ENCODE peak calls at places on chromosomes 4 and X, in six cellular contexts. One of them, this sample, is unnamed.

GRCh38 chrX:21638311-21638710 is 19.8 kb downstream of the KLHL34 start:
- DNase-seq in keratinocyte: no peak
- DNase-seq in choroid plexus epithelial cell: peak; percentile 14
- DNase-seq in esophagus muscularis mucosa: no peak
- DNase-seq in CD8-positive, alpha-beta T cell: no peak
- DNase-seq in lung: no peak
- DNase-seq in this sample: no peak

GRCh38 chr4:77007358-77008230 is 58.0 kb downstream of the SEPTIN11 start:
- DNase-seq in keratinocyte: no peak
- DNase-seq in choroid plexus epithelial cell: peak; percentile 91
- DNase-seq in esophagus muscularis mucosa: no peak
- DNase-seq in CD8-positive, alpha-beta T cell: peak; percentile 19
- DNase-seq in lung: peak; percentile 59
- DNase-seq in this sample: no peak

GRCh38 chr4:156169861-156170260 is 216.2 kb upstream of the CTSO start:
- DNase-seq in keratinocyte: no peak
- DNase-seq in choroid plexus epithelial cell: no peak
- DNase-seq in esophagus muscularis mucosa: no peak
- DNase-seq in CD8-positive, alpha-beta T cell: no peak
- DNase-seq in lung: no peak
- DNase-seq in this sample: no peak

GRCh38 chr4:159229164-159229563 is 126.3 kb downstream of the RAPGEF2 start:
- DNase-seq in keratinocyte: peak; percentile 28
- DNase-seq in choroid plexus epithelial cell: peak; percentile 95
- DNase-seq in esophagus muscularis mucosa: no peak
- DNase-seq in CD8-positive, alpha-beta T cell: no peak
- DNase-seq in lung: no peak
- DNase-seq in this sample: no peak

GRCh38 chr4:87716350-87717041 is 66.4 kb downstream of the DMP1 start:
- DNase-seq in keratinocyte: no peak
- DNase-seq in choroid plexus epithelial cell: peak; percentile 11
- DNase-seq in esophagus muscularis mucosa: no peak
- DNase-seq in CD8-positive, alpha-beta T cell: no peak
- DNase-seq in lung: no peak
- DNase-seq in this sample: no peak

GRCh38 chrX:9859711-9860555 is 73.7 kb downstream of the SHROOM2 start:
- DNase-seq in keratinocyte: no peak
- DNase-seq in choroid plexus epithelial cell: peak; percentile 74
- DNase-seq in esophagus muscularis mucosa: no peak
- DNase-seq in CD8-positive, alpha-beta T cell: no peak
- DNase-seq in lung: no peak
- DNase-seq in this sample: no peak

GRCh38 chrX:51743179-51743957 is at the start of gene GSPT2:
- DNase-seq in keratinocyte: no peak
- DNase-seq in choroid plexus epithelial cell: peak; percentile 79
- DNase-seq in esophagus muscularis mucosa: no peak
- DNase-seq in CD8-positive, alpha-beta T cell: peak; percentile 34
- DNase-seq in lung: peak; percentile 70
- DNase-seq in this sample: peak; percentile 45

GRCh38 chrX:137748827-137749226 is 182.9 kb downstream of the ZIC3 start:
- DNase-seq in keratinocyte: no peak
- DNase-seq in choroid plexus epithelial cell: no peak
- DNase-seq in esophagus muscularis mucosa: no peak
- DNase-seq in CD8-positive, alpha-beta T cell: no peak
- DNase-seq in lung: no peak
- DNase-seq in this sample: no peak

GRCh38 chr4:145014365-145014764 is 83.6 kb downstream of the ANAPC10 start:
- DNase-seq in keratinocyte: no peak
- DNase-seq in choroid plexus epithelial cell: no peak
- DNase-seq in esophagus muscularis mucosa: no peak
- DNase-seq in CD8-positive, alpha-beta T cell: no peak
- DNase-seq in lung: no peak
- DNase-seq in this sample: no peak

GRCh38 chr4:106080376-106080775 is 185.1 kb downstream of the NPNT start:
- DNase-seq in keratinocyte: no peak
- DNase-seq in choroid plexus epithelial cell: peak; percentile 19
- DNase-seq in esophagus muscularis mucosa: no peak
- DNase-seq in CD8-positive, alpha-beta T cell: no peak
- DNase-seq in lung: no peak
- DNase-seq in this sample: no peak

GRCh38 chr4:158810487-158811215 is 41.8 kb downstream of the FNIP2 start:
- DNase-seq in keratinocyte: no peak
- DNase-seq in choroid plexus epithelial cell: peak; percentile 92
- DNase-seq in esophagus muscularis mucosa: peak; percentile 93
- DNase-seq in CD8-positive, alpha-beta T cell: no peak
- DNase-seq in lung: peak; percentile 41
- DNase-seq in this sample: no peak

GRCh38 chrX:13868481-13869040 is 51.7 kb upstream of the GPM6B start:
- DNase-seq in keratinocyte: no peak
- DNase-seq in choroid plexus epithelial cell: peak; percentile 42
- DNase-seq in esophagus muscularis mucosa: no peak
- DNase-seq in CD8-positive, alpha-beta T cell: no peak
- DNase-seq in lung: no peak
- DNase-seq in this sample: no peak

GRCh38 chr4:101081695-101082369 is 265.5 kb downstream of the PPP3CA start:
- DNase-seq in keratinocyte: no peak
- DNase-seq in choroid plexus epithelial cell: no peak
- DNase-seq in esophagus muscularis mucosa: no peak
- DNase-seq in CD8-positive, alpha-beta T cell: no peak
- DNase-seq in lung: no peak
- DNase-seq in this sample: no peak

GRCh38 chr4:130478406-130478805 is 1382.5 kb downstream of the C4orf33 start:
- DNase-seq in keratinocyte: no peak
- DNase-seq in choroid plexus epithelial cell: peak; percentile 89
- DNase-seq in esophagus muscularis mucosa: no peak
- DNase-seq in CD8-positive, alpha-beta T cell: no peak
- DNase-seq in lung: no peak
- DNase-seq in this sample: no peak

GRCh38 chr4:142809559-142809958 is 36.5 kb downstream of the INPP4B start:
- DNase-seq in keratinocyte: no peak
- DNase-seq in choroid plexus epithelial cell: no peak
- DNase-seq in esophagus muscularis mucosa: no peak
- DNase-seq in CD8-positive, alpha-beta T cell: no peak
- DNase-seq in lung: no peak
- DNase-seq in this sample: no peak

GRCh38 chrX:142238536-142238935 is 33.4 kb upstream of the MAGEC2 start:
- DNase-seq in keratinocyte: no peak
- DNase-seq in choroid plexus epithelial cell: no peak
- DNase-seq in esophagus muscularis mucosa: no peak
- DNase-seq in CD8-positive, alpha-beta T cell: no peak
- DNase-seq in lung: no peak
- DNase-seq in this sample: no peak

GRCh38 chr4:109908741-109909140 is 3.9 kb upstream of the EGF start:
- DNase-seq in keratinocyte: no peak
- DNase-seq in choroid plexus epithelial cell: peak; percentile 7
- DNase-seq in esophagus muscularis mucosa: no peak
- DNase-seq in CD8-positive, alpha-beta T cell: no peak
- DNase-seq in lung: no peak
- DNase-seq in this sample: no peak

GRCh38 chr4:95362066-95362465 is 186.7 kb downstream of the UNC5C start:
- DNase-seq in keratinocyte: no peak
- DNase-seq in choroid plexus epithelial cell: no peak
- DNase-seq in esophagus muscularis mucosa: no peak
- DNase-seq in CD8-positive, alpha-beta T cell: no peak
- DNase-seq in lung: no peak
- DNase-seq in this sample: no peak

GRCh38 chr4:17812125-17812524 is 1.3 kb downstream of the NCAPG start:
- DNase-seq in keratinocyte: no peak
- DNase-seq in choroid plexus epithelial cell: no peak
- DNase-seq in esophagus muscularis mucosa: no peak
- DNase-seq in CD8-positive, alpha-beta T cell: no peak
- DNase-seq in lung: no peak
- DNase-seq in this sample: no peak

GRCh38 chrX:40411350-40412111 is 169.2 kb upstream of the ATP6AP2 start:
- DNase-seq in keratinocyte: no peak
- DNase-seq in choroid plexus epithelial cell: peak; percentile 8
- DNase-seq in esophagus muscularis mucosa: no peak
- DNase-seq in CD8-positive, alpha-beta T cell: no peak
- DNase-seq in lung: no peak
- DNase-seq in this sample: no peak

GRCh38 chr4:161317000-161317399 is 846.8 kb downstream of the FSTL5 start:
- DNase-seq in keratinocyte: no peak
- DNase-seq in choroid plexus epithelial cell: no peak
- DNase-seq in esophagus muscularis mucosa: no peak
- DNase-seq in CD8-positive, alpha-beta T cell: no peak
- DNase-seq in lung: no peak
- DNase-seq in this sample: no peak

GRCh38 chr4:123954220-123954619 is 557.6 kb downstream of the SPRY1 start:
- DNase-seq in keratinocyte: no peak
- DNase-seq in choroid plexus epithelial cell: no peak
- DNase-seq in esophagus muscularis mucosa: no peak
- DNase-seq in CD8-positive, alpha-beta T cell: no peak
- DNase-seq in lung: no peak
- DNase-seq in this sample: no peak

GRCh38 chrX:154430504-154430903 is 2.0 kb downstream of the ATP6AP1 start:
- DNase-seq in keratinocyte: no peak
- DNase-seq in choroid plexus epithelial cell: no peak
- DNase-seq in esophagus muscularis mucosa: no peak
- DNase-seq in CD8-positive, alpha-beta T cell: no peak
- DNase-seq in lung: no peak
- DNase-seq in this sample: no peak

GRCh38 chr4:41409095-41409494 is 128.9 kb upstream of the LIMCH1 start:
- DNase-seq in keratinocyte: no peak
- DNase-seq in choroid plexus epithelial cell: no peak
- DNase-seq in esophagus muscularis mucosa: no peak
- DNase-seq in CD8-positive, alpha-beta T cell: no peak
- DNase-seq in lung: no peak
- DNase-seq in this sample: no peak

GRCh38 chrX:38651625-38652601 is 90.6 kb downstream of the TSPAN7 start:
- DNase-seq in keratinocyte: no peak
- DNase-seq in choroid plexus epithelial cell: no peak
- DNase-seq in esophagus muscularis mucosa: no peak
- DNase-seq in CD8-positive, alpha-beta T cell: no peak
- DNase-seq in lung: no peak
- DNase-seq in this sample: no peak

DNA sequence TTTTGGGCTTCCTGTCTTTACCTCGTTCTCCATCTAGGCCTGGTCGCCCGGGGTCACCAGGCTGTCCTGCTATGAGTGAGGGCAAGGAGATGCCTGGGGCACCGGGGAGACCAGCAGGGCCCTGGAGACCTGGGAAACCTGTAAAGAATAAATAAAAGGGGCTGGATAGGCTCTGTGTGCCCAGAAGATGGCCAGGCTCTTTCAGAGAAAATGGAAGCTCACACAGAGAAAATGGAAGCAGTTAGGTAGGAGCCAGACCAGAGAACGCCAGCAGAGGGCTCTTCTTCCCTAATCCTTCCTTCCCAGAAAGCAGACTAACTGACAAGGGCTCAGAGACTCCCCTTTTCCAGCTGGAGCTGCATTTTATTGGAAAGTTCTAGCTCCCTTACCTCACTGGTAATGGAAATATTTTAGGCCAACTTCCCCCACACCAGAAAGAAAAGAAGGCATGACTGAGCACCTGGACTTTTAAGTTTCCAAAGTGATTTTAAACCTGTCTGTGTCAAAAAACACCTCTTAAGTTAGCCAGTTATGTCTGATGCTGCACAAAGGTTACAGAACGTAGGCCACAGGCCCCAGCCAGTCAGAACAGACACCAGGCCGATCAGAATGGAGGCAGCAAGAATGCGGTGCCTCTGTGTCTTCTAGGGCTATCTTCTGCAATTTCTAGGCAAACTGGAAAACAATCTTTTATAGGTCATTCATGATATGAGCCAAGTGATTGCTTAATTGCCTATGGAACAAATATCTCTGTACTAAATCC is 74.0 kb downstream of the ATG4A start:
- DNase-seq in keratinocyte: no peak
- DNase-seq in choroid plexus epithelial cell: peak; percentile 72
- DNase-seq in esophagus muscularis mucosa: no peak
- DNase-seq in CD8-positive, alpha-beta T cell: no peak
- DNase-seq in lung: no peak
- DNase-seq in this sample: no peak
- TF ChIP-seq CTCF in keratinocyte: peak; percentile 44
- TF ChIP-seq CTCF in choroid plexus epithelial cell: peak; percentile 74
- TF ChIP-seq CTCF in esophagus muscularis mucosa: peak; percentile 44
- TF ChIP-seq CTCF in CD8-positive, alpha-beta T cell: no peak
- TF ChIP-seq CTCF in lung: no peak
- TF ChIP-seq CTCF in this sample: no peak

DNA sequence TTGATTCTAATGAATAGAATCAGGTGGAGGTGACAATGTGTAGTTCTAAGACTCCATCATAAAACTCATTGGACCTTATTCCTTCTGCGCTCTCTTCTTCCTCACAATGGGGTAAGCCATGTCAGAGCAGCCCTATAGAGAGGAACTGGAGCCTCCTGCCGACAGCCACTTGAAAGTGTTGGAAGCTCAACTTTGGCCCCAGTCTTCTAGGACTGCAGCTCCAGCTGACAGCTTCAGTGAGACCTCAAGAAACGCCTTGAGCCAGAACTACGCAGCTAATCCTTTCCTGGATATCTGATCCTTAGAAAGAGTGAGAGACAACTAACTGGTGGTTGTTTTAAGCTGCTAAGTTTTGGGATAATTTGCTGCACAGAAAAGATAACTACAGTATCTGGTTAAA is 22.1 kb upstream of the ADH7 start:
- DNase-seq in keratinocyte: no peak
- DNase-seq in choroid plexus epithelial cell: peak; percentile 10
- DNase-seq in esophagus muscularis mucosa: no peak
- DNase-seq in CD8-positive, alpha-beta T cell: no peak
- DNase-seq in lung: no peak
- DNase-seq in this sample: no peak
- TF ChIP-seq CTCF in keratinocyte: peak; percentile 33
- TF ChIP-seq CTCF in choroid plexus epithelial cell: peak; percentile 26
- TF ChIP-seq CTCF in esophagus muscularis mucosa: no peak
- TF ChIP-seq CTCF in CD8-positive, alpha-beta T cell: no peak
- TF ChIP-seq CTCF in lung: no peak
- TF ChIP-seq CTCF in this sample: no peak

DNA sequence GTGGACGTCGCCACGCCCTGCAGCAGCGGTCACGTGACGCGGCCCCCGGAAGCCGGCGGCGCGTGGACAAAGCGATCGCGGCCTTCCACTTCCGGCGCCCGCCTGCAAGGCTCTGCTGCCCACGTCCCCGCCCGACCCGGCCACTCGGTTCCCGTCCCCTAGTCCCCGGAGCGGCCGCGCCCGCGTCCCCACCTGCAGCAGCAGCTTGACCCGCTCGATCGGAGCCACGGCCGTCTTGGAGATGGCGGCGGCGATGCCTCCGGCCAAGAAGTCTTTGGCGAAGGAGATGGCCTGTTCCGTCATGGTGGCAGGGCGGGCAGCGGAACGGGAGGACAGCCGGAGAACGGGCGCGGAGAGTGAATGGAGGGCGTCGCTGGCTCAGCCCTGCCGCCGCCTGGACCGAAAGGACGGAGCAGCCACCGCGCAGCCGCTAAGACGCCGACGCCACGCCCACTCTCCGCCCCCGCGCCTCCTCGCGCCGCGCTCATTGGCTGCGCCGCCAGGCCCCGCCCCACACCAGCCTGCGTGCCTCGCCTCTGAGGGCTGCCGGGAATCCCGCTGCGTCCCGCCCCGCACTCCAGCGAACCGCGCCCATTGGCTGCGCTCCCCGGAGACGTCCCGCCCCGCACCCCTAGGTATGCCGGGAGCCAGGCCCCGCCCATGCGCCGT is at the start of gene SLC25A6:
- DNase-seq in keratinocyte: peak; percentile 60
- DNase-seq in choroid plexus epithelial cell: peak; percentile 99
- DNase-seq in esophagus muscularis mucosa: peak; percentile 100
- DNase-seq in CD8-positive, alpha-beta T cell: peak; percentile 99
- DNase-seq in lung: peak; percentile 98
- DNase-seq in this sample: peak; percentile 100
- TF ChIP-seq CTCF in keratinocyte: no peak
- TF ChIP-seq CTCF in choroid plexus epithelial cell: peak; percentile 15
- TF ChIP-seq CTCF in esophagus muscularis mucosa: peak; percentile 25
- TF ChIP-seq CTCF in CD8-positive, alpha-beta T cell: no peak
- TF ChIP-seq CTCF in lung: no peak
- TF ChIP-seq CTCF in this sample: no peak

GRCh38 chr4:140719693-140720092 is 36.5 kb downstream of the TBC1D9 start:
- DNase-seq in keratinocyte: no peak
- DNase-seq in choroid plexus epithelial cell: no peak
- DNase-seq in esophagus muscularis mucosa: no peak
- DNase-seq in CD8-positive, alpha-beta T cell: no peak
- DNase-seq in lung: no peak
- DNase-seq in this sample: no peak
- TF ChIP-seq CTCF in keratinocyte: no peak
- TF ChIP-seq CTCF in choroid plexus epithelial cell: no peak
- TF ChIP-seq CTCF in esophagus muscularis mucosa: no peak
- TF ChIP-seq CTCF in CD8-positive, alpha-beta T cell: no peak
- TF ChIP-seq CTCF in lung: no peak
- TF ChIP-seq CTCF in this sample: no peak